ENCODE peak calls at places on chromosomes 12 and 14, in six cellular contexts. A is A549, W is osteoblast, M is transverse colon, B is kidney, S is heart left ventricle. E is an unnamed sample.

GRCh38 chr14:51789631-51790030 is 70.8 kb upstream of the GNG2 start:
- DNase-seq in W (no peak), B (no peak), A (no peak), M (no peak), S (no peak), E (no peak)

GRCh38 chr12:55724226-55724939 is 4.2 kb downstream of the RDH5 start:
- DNase-seq in A (peak; percentile 82), B (peak; percentile 86), W (peak; percentile 91), S (no peak), M (peak; percentile 82), E (no peak)

GRCh38 chr12:26524862-26525465 is 308.0 kb downstream of the ITPR2 start:
- DNase-seq in W (no peak), B (no peak), S (no peak), A (peak; percentile 43), M (peak; percentile 10), E (no peak)

GRCh38 chr12:67161322-67161918 is 107.7 kb upstream of the CAND1 start:
- DNase-seq in B (no peak), A (peak; percentile 51), W (no peak), S (no peak), M (peak; percentile 39), E (no peak)

GRCh38 chr12:96194901-96195844 is 998 bp downstream of the ELK3 start:
- DNase-seq in B (peak; percentile 77), W (peak; percentile 97), S (peak; percentile 32), M (peak; percentile 62), A (peak; percentile 82), E (no peak)

GRCh38 chr14:45664668-45665356 is 411.8 kb upstream of the MIS18BP1 start:
- DNase-seq in S (no peak), M (no peak), W (no peak), A (peak; percentile 9), B (peak; percentile 36), E (no peak)

GRCh38 chr12:49887536-49888401 is 15.9 kb downstream of the FAIM2 start:
- DNase-seq in A (peak; percentile 20), W (peak; percentile 79), M (peak; percentile 17), B (peak; percentile 48), S (no peak), E (peak; percentile 19)

GRCh38 chr12:124453419-124454351 is 113.7 kb downstream of the NCOR2 start:
- DNase-seq in W (peak; percentile 99), S (peak; percentile 91), A (peak; percentile 69), B (peak; percentile 96), M (peak; percentile 80), E (no peak)

GRCh38 chr12:132218915-132219314 is 74.7 kb downstream of the NOC4L start:
- DNase-seq in A (peak; percentile 51), S (no peak), M (no peak), B (peak; percentile 49), W (peak; percentile 89), E (no peak)

GRCh38 chr12:68613209-68613904 is 2.7 kb downstream of the RAP1B start:
- DNase-seq in B (no peak), S (no peak), A (no peak), W (no peak), M (no peak), E (no peak)

GRCh38 chr14:73242274-73242960 is 5.1 kb downstream of the PAPLN start:
- DNase-seq in B (no peak), A (no peak), W (peak; percentile 92), S (no peak), M (no peak), E (peak; percentile 11)

GRCh38 chr12:103647267-103647666 is 60.2 kb downstream of the STAB2 start:
- DNase-seq in W (no peak), A (peak; percentile 26), B (no peak), M (no peak), S (no peak), E (no peak)

GRCh38 chr12:6627598-6627997 is 8.2 kb downstream of the LPAR5 start:
- DNase-seq in W (no peak), B (no peak), A (no peak), S (no peak), M (no peak), E (no peak)

GRCh38 chr12:30882706-30883105 is 43.8 kb upstream of the TSPAN11 start:
- DNase-seq in S (no peak), W (no peak), M (no peak), A (no peak), B (no peak), E (no peak)

GRCh38 chr12:91422811-91423210 is 240.2 kb upstream of the DCN start:
- DNase-seq in B (no peak), A (no peak), S (no peak), M (no peak), W (no peak), E (no peak)

GRCh38 chr14:92473261-92473946 is 40.2 kb upstream of the RIN3 start:
- DNase-seq in S (no peak), A (peak; percentile 61), W (peak; percentile 85), M (peak; percentile 16), B (no peak), E (peak; percentile 29)

GRCh38 chr14:102659797-102660196 is 67.3 kb downstream of the RCOR1 start:
- DNase-seq in W (no peak), S (no peak), B (no peak), M (no peak), A (peak; percentile 19), E (no peak)

GRCh38 chr12:64450711-64451486 is 1.0 kb upstream of the TBK1 start:
- DNase-seq in W (peak; percentile 31), S (no peak), B (no peak), M (no peak), A (no peak), E (no peak)

GRCh38 chr14:104385189-104386135 is 194.1 kb upstream of the C14orf180 start:
- DNase-seq in A (no peak), W (peak; percentile 82), M (peak; percentile 4), S (no peak), B (peak; percentile 60), E (peak; percentile 45)

GRCh38 chr12:50686976-50687375 is 76.9 kb upstream of the ATF1 start:
- DNase-seq in M (no peak), B (no peak), W (no peak), S (no peak), A (no peak), E (no peak)

GRCh38 chr12:9925746-9926393 is 6.3 kb downstream of the CLEC2A start:
- DNase-seq in S (no peak), W (no peak), A (peak; percentile 50), B (no peak), M (no peak), E (no peak)

GRCh38 chr12:64147860-64148259 is 74.2 kb downstream of the KICS2 start:
- DNase-seq in B (no peak), S (no peak), M (no peak), A (no peak), W (no peak), E (no peak)

GRCh38 chr14:20482382-20482781 is 13.2 kb downstream of the PNP start:
- DNase-seq in B (no peak), S (no peak), A (no peak), W (no peak), M (no peak), E (no peak)

GRCh38 chr14:89000007-89000942 is 175.8 kb downstream of the TTC8 start:
- DNase-seq in S (no peak), A (peak; percentile 96), B (no peak), M (peak; percentile 68), W (peak; percentile 71), E (peak; percentile 95)

GRCh38 chr12:31317471-31318397 is 8.2 kb downstream of the SINHCAF start:
- DNase-seq in W (no peak), B (no peak), A (no peak), M (no peak), S (no peak), E (no peak)

GRCh38 chr12:31585271-31585670 is 5.7 kb downstream of the DENND5B start:
- DNase-seq in W (peak; percentile 82), S (no peak), B (no peak), A (peak; percentile 33), M (no peak), E (no peak)

GRCh38 chr14:28609228-28609828 is 157.3 kb upstream of the FOXG1 start:
- DNase-seq in S (no peak), W (no peak), A (peak; percentile 63), M (peak; percentile 35), B (no peak), E (no peak)

DNA sequence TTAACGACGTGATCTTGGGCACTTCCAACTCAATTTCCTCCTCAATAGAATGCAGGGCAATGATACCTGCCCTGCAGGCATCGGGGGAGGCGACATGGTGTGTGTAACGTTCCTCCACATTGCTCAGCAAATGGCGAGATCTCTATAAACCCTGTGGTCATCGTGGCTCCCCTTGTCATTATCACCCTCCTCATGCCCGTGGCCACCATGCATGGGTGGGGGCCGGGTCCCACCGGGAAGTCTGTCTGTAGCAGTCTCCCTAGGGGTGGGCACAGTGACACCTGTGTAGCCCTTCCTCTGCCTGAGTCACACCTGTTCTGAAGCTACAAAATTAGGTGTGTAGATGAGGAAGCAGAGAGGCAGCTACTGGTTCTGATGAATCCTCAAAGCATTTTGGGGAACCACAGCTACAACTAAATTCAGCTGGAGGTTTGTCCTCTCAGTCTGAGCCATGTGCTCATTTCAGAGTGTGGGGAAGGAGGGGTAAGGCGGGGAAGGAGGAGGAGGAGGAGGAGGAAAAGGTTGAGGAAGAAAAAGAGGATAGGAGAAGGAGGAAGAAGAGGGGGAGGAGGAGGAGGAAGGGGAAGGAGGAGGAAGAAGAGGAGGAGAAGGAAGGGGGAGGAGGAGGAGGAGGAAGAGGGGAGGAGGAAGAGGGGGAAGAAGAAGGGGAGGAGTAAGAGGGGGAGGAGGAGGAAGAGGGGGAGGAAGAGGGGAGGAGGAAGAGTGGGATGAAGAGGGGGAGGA is 11.0 kb upstream of the CACNA2D4 start:
- DNase-seq in M (no peak), A (no peak), W (no peak), B (no peak), S (no peak), E (no peak)
- H3K4me1 ChIP-seq in M (peaks cover 28% of the 10 kb centered on the region), A (no peaks in the 10 kb centered on the region), W (peaks cover 17% of the 10 kb centered on the region), B (peaks cover 20% of the 10 kb centered on the region), S (peaks cover 16% of the 10 kb centered on the region), E (no peaks in the 10 kb centered on the region)

DNA sequence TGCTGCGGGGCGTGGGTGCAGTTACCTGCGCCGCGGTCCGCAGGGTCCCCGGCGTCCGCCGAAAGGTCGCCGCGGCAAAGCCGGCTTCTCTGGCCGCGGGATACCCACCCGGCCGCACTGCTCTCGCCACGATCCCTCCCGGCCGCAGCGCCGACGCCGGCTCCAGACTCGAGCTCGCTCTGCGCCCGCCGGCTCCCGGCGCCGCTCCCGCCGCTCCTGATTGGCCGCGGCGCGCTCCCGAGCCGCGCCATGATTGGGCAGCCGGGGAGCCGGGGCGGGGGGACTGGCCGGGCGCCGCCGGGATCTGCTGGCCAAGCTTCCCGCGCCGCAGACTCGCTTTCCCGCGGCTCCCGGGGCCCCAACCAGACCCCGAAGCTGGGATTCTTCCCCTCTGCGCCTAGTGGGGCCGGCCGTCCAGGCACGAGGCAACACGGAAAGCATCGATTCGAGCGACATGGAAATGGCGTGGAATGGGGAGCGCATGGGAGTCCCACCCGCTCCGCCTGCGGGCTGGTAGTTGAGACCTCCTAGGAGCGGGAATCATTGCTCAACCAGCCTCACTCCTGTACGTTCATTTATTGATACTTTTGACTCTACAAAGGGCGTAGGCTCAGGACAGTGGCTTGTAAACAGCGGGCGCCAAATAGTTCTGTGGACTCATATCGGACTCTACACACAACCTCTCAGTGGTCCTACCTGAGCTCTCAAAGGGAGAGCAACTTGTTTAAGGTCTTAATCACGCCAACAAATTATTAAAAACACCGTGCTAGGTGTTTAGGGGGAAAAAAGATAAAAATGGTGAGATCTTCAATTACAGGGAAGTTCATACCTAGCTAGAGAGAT is 36.4 kb upstream of the STON2 start:
- DNase-seq in W (peak; percentile 98), B (peak; percentile 90), S (peak; percentile 77), M (peak; percentile 79), A (peak; percentile 58), E (peak; percentile 84)
- H3K4me3 ChIP-seq in W (peak overlapping the region; percentile 60), B (peak overlapping the region; percentile 74), S (peak overlapping the region; percentile 39), M (peak overlapping the region; percentile 44), A (peak overlapping the region; percentile 72), E (peak overlapping the region; percentile 48)

GRCh38 chr14:76933515-76933914 is 95.0 kb downstream of the IRF2BPL start:
- DNase-seq in B (no peak), A (no peak), M (no peak), S (no peak), W (peak; percentile 54), E (no peak)
- TF ChIP-seq CTCF in B (no peak), A (no peak), M (no peak), S (no peak), W (no peak), E (no peak)

GRCh38 chr14:74836251-74836957 is 39.5 kb downstream of the PROX2 start:
- DNase-seq in A (no peak), M (no peak), W (no peak), S (no peak), B (no peak), E (no peak)
- H3K4me1 ChIP-seq in A (no peaks in the 10 kb centered on the region), M (no peaks in the 10 kb centered on the region), W (peaks cover 34% of the 10 kb centered on the region), S (peaks cover 38% of the 10 kb centered on the region), B (peaks cover 15% of the 10 kb centered on the region), E (no peaks in the 10 kb centered on the region)